ENCODE peak calls at places on chromosomes 4 and X, in nine cellular contexts. P is A549, Q is heart left ventricle, G is choroid plexus epithelial cell, V is adrenal gland, X is astrocyte of the spinal cord, Z is mammary epithelial cell, H is mucosa of descending colon, S is left lung. B is an unnamed sample.

GRCh38 chr4:139246166-139246565 is 33.9 kb downstream of the MGARP start:
- DNase-seq in P (no peak), Q (no peak), G (no peak), V (no peak), X (no peak), Z (no peak), H (no peak), S (no peak), B (no peak)

GRCh38 chrX:107711521-107712041 is 64.0 kb downstream of the TSC22D3 start:
- DNase-seq in P (no peak), Q (no peak), G (peak), V (peak), X (peak), Z (no peak), H (no peak), S (no peak), B (peak)

GRCh38 chr4:78720994-78721677 is 55.0 kb upstream of the BMP2K start:
- DNase-seq in P (no peak), Q (peak), G (no peak), V (peak), X (no peak), Z (no peak), H (peak), S (no peak), B (no peak)

GRCh38 chr4:74455361-74456055 is 10.6 kb downstream of the AREG start:
- DNase-seq in P (no peak), Q (no peak), G (peak), V (no peak), X (no peak), Z (no peak), H (no peak), S (no peak), B (peak)

GRCh38 chrX:9682456-9682855 is 83.2 kb downstream of the GPR143 start:
- DNase-seq in P (no peak), Q (no peak), G (peak), V (no peak), X (peak), Z (no peak), H (peak), S (no peak), B (peak)

GRCh38 chr4:1730532-1731135 is 9.3 kb downstream of the TACC3 start:
- DNase-seq in P (no peak), Q (no peak), G (no peak), V (no peak), X (no peak), Z (no peak), H (no peak), S (peak), B (no peak)

GRCh38 chrX:49230500-49231232 is 2.5 kb downstream of the CACNA1F start:
- DNase-seq in P (no peak), Q (peak), G (no peak), V (peak), X (no peak), Z (no peak), H (peak), S (peak), B (no peak)

GRCh38 chr4:148373093-148373492 is 69.1 kb downstream of the NR3C2 start:
- DNase-seq in P (no peak), Q (no peak), G (no peak), V (no peak), X (no peak), Z (no peak), H (no peak), S (no peak), B (no peak)

GRCh38 chrX:53309837-53310236 is 28.5 kb upstream of the IQSEC2 start:
- DNase-seq in P (no peak), Q (no peak), G (no peak), V (no peak), X (no peak), Z (no peak), H (no peak), S (no peak), B (no peak)

GRCh38 chr4:26048378-26048882 is 134.4 kb downstream of the SMIM20 start:
- DNase-seq in P (no peak), Q (peak), G (peak), V (no peak), X (peak), Z (no peak), H (peak), S (no peak), B (peak)

GRCh38 chrX:14015294-14015693 is 14.4 kb downstream of the GEMIN8 start:
- DNase-seq in P (no peak), Q (no peak), G (peak), V (no peak), X (no peak), Z (no peak), H (no peak), S (no peak), B (peak)

GRCh38 chrX:95885074-95885473 is 799.6 kb upstream of the DIAPH2 start:
- DNase-seq in P (no peak), Q (no peak), G (peak), V (no peak), X (peak), Z (peak), H (peak), S (no peak), B (peak)

GRCh38 chr4:145535202-145535601 is 53.5 kb downstream of the SMAD1 start:
- DNase-seq in P (no peak), Q (no peak), G (no peak), V (no peak), X (no peak), Z (no peak), H (no peak), S (no peak), B (no peak)

GRCh38 chr4:41069268-41069667 is 145.1 kb downstream of the APBB2 start:
- DNase-seq in P (no peak), Q (no peak), G (no peak), V (no peak), X (peak), Z (no peak), H (no peak), S (no peak), B (peak)

GRCh38 chr4:147059064-147059731 is 113.5 kb upstream of the TTC29 start:
- DNase-seq in P (no peak), Q (no peak), G (no peak), V (no peak), X (no peak), Z (no peak), H (no peak), S (no peak), B (no peak)

GRCh38 chr4:147060171-147060931 is 114.7 kb upstream of the TTC29 start:
- DNase-seq in P (no peak), Q (no peak), G (peak), V (no peak), X (peak), Z (peak), H (no peak), S (no peak), B (peak)

GRCh38 chr4:147056951-147057630 is 111.4 kb upstream of the TTC29 start:
- DNase-seq in P (no peak), Q (no peak), G (peak), V (no peak), X (peak), Z (no peak), H (no peak), S (no peak), B (peak)

GRCh38 chr4:147054241-147054902 is 108.7 kb upstream of the TTC29 start:
- DNase-seq in P (no peak), Q (no peak), G (no peak), V (no peak), X (no peak), Z (no peak), H (no peak), S (no peak), B (peak)

DNA sequence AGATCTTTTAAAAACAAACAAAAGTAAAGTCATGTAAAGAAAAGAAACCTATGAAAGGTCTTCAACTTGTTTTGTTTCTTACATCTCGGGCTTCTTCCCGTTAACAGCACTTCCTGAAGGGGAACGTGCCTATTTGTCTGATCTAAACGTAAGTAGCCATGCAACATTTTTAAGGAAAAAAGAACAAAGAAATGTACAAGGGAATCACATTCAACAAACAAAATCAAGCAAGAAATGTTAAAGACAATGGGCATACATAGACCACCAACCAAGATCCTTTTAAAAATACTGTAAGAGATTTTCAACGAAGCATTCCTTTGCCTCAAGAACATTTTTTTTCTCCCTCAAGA is 111.9 kb upstream of the TTC29 start:
- DNase-seq in P (no peak), Q (no peak), G (peak), V (no peak), X (peak), Z (peak), H (no peak), S (no peak), B (peak)
- H3K4me3 ChIP-seq in P (peak), Q (peak), G (peak), V (no peak), X (peak), Z (peak), H (no peak), S (peak), B (peak)

GRCh38 chr4:187175197-187175596 is 451.5 kb upstream of the FAT1 start:
- DNase-seq in P (no peak), Q (no peak), G (no peak), V (no peak), X (no peak), Z (no peak), H (no peak), S (no peak), B (no peak)

GRCh38 chr4:187171731-187172339 is 448.2 kb upstream of the FAT1 start:
- DNase-seq in P (no peak), Q (no peak), G (peak), V (no peak), X (no peak), Z (no peak), H (no peak), S (no peak), B (peak)

GRCh38 chr4:187172340-187172761 is 448.7 kb upstream of the FAT1 start:
- DNase-seq in P (no peak), Q (no peak), G (peak), V (no peak), X (peak), Z (no peak), H (peak), S (no peak), B (peak)

GRCh38 chr4:187176261-187176910 is 452.7 kb upstream of the FAT1 start:
- DNase-seq in P (no peak), Q (no peak), G (no peak), V (no peak), X (no peak), Z (no peak), H (no peak), S (no peak), B (no peak)

DNA sequence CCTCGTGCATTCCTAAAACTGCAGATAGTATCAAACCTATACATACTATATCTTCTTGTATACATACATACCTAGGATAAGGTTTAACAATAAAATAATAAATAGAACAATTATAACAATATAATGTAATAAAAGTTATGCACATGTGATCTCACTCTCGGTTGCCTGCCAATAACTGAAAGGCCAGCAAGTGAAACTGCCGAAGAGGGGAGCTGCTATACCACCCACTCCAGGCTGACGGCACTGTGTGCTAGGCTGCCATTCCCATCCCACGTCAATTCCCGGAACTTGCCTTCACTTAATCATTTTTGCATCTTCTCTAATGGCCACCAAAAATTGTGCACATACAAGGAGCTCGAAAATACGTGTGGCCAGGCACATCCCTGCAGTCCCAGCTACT is 451.1 kb upstream of the FAT1 start:
- DNase-seq in P (no peak), Q (no peak), G (no peak), V (no peak), X (no peak), Z (no peak), H (peak), S (no peak), B (no peak)
- TF ChIP-seq CTCF in P (no peak), Q (no peak), G (no peak), V (no peak), X (no peak), Z (no peak), H (no peak), S (no peak), B (no peak)

DNA sequence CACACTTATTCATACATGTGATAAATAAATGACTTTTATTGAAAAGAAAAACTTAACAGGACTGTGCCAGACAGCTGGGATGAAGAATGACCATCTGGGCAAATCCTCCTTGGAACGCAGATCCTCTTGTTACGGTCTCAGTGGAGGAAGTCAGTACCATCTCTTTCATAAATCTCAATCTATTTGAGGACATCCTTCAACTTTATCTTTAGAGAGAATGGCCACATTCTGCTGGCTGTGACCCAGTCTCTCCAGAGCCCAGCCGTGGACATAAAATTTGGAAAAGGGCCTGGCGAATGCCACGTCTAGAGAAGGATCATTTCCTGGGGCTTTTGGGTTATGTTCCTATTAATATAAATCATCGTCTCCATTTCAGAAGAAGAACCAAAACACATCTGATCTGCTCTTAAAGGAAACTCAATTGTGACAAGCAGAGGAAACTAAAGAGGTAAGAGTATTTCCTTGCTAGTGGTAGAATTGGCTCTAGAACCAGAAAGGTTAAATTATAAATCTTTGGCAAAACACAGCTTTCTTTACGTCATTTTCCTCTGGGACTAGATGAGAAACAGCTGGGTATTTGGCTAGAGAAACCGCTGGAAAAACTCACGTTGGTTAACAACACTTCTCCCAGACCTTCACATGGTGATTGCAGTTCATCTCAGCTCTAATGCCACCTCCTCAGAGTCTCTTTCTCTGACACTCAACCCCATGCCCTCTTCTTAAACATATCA is 164.7 kb downstream of the CHIC2 start:
- DNase-seq in P (no peak), Q (no peak), G (peak), V (no peak), X (peak), Z (no peak), H (no peak), S (no peak), B (peak)
- H3K4me3 ChIP-seq in P (no peak), Q (no peak), G (no peak), V (no peak), X (no peak), Z (no peak), H (no peak), S (no peak), B (no peak)

GRCh38 chr4:151489462-151490203 is 80.7 kb downstream of the FHIP1A start:
- DNase-seq in P (peak), Q (no peak), G (no peak), V (no peak), X (no peak), Z (no peak), H (no peak), S (no peak), B (no peak)
- TF ChIP-seq CTCF in P (no peak), Q (no peak), G (no peak), V (no peak), X (no peak), Z (peak), H (no peak), S (no peak), B (no peak)